ENCODE peak calls at places on chromosomes 6 and 20, in nine cellular contexts. B is NCI-H82; Z is NCI-H526 treated with DMSO at 0.1 percent for 48 hours; T is CD8-positive, alpha-beta memory T cell; C is neural crest cell; G is activated CD4-positive, alpha-beta T cell treated with anti-CD3 and anti-CD28 coated beads, Interleukin-2, amount 50 U/mL, for 4 hours; N is GOT3; O is activated gamma-delta T cell treated with Interleukin-2 at 50 U/mL for 16 hours; L is psoas muscle. U is an unnamed sample.

GRCh38 chr20:47453167-47453782 is 48.4 kb upstream of the NCOA3 start:
- DNase-seq in B (no peak), Z (no peak), T (no peak), C (no peak), G (no peak), N (no peak), O (no peak), L (no peak), U (no peak)

GRCh38 chr6:37693546-37694250 is 4.0 kb downstream of the MDGA1 start:
- DNase-seq in B (peak; percentile 84), Z (no peak), T (no peak), C (no peak), G (no peak), N (no peak), O (no peak), L (no peak), U (no peak)

GRCh38 chr6:42555477-42556457 is 8.1 kb upstream of the UBR2 start:
- DNase-seq in B (peak; percentile 50), Z (peak; percentile 5), T (no peak), C (no peak), G (no peak), N (no peak), O (no peak), L (no peak), U (peak; percentile 82)

GRCh38 chr6:148112851-148113319 is 229.8 kb upstream of the SASH1 start:
- DNase-seq in B (no peak), Z (no peak), T (no peak), C (no peak), G (no peak), N (no peak), O (no peak), L (no peak), U (no peak)

GRCh38 chr6:44002591-44003344 is 124.5 kb downstream of the MRPL14 start:
- DNase-seq in B (peak; percentile 91), Z (peak; percentile 28), T (peak; percentile 32), C (peak; percentile 32), G (peak; percentile 53), N (no peak), O (peak; percentile 38), L (peak; percentile 70), U (peak; percentile 88)

GRCh38 chr6:110828396-110828795 is 13.1 kb upstream of the CDK19 start:
- DNase-seq in B (no peak), Z (no peak), T (no peak), C (no peak), G (no peak), N (no peak), O (no peak), L (no peak), U (no peak)

GRCh38 chr6:114523508-114523907 is 180.7 kb upstream of the HS3ST5 start:
- DNase-seq in B (no peak), Z (no peak), T (no peak), C (no peak), G (no peak), N (no peak), O (no peak), L (no peak), U (no peak)

GRCh38 chr6:125867483-125867935 is 76.7 kb downstream of the NCOA7 start:
- DNase-seq in B (no peak), Z (no peak), T (no peak), C (no peak), G (no peak), N (no peak), O (no peak), L (no peak), U (peak; percentile 6)

GRCh38 chr6:155142902-155143609 is 120.8 kb upstream of the CLDN20 start:
- DNase-seq in B (no peak), Z (no peak), T (no peak), C (no peak), G (no peak), N (no peak), O (no peak), L (no peak), U (no peak)

GRCh38 chr6:136226027-136226673 is 24.0 kb downstream of the MTFR2 start:
- DNase-seq in B (peak; percentile 66), Z (peak; percentile 16), T (peak; percentile 28), C (peak; percentile 65), G (peak; percentile 41), N (no peak), O (peak; percentile 41), L (no peak), U (peak; percentile 61)

GRCh38 chr6:9112548-9112947 is 677.2 kb upstream of the SLC35B3 start:
- DNase-seq in B (no peak), Z (no peak), T (no peak), C (no peak), G (no peak), N (no peak), O (no peak), L (no peak), U (no peak)

GRCh38 chr6:34705241-34705640 is 8.7 kb upstream of the ILRUN start:
- DNase-seq in B (no peak), Z (no peak), T (no peak), C (no peak), G (no peak), N (no peak), O (no peak), L (no peak), U (no peak)

GRCh38 chr20:22513574-22513973 is 70.8 kb downstream of the FOXA2 start:
- DNase-seq in B (no peak), Z (no peak), T (no peak), C (no peak), G (no peak), N (no peak), O (no peak), L (no peak), U (no peak)

GRCh38 chr6:110859335-110859792 is 15.2 kb upstream of the AMD1 start:
- DNase-seq in B (no peak), Z (no peak), T (no peak), C (no peak), G (no peak), N (no peak), O (no peak), L (no peak), U (no peak)

GRCh38 chr6:3414704-3415453 is 42.0 kb downstream of the SLC22A23 start:
- DNase-seq in B (no peak), Z (no peak), T (no peak), C (no peak), G (no peak), N (no peak), O (no peak), L (no peak), U (no peak)

GRCh38 chr6:150297327-150298028 is 71.3 kb upstream of the IYD start:
- DNase-seq in B (no peak), Z (no peak), T (no peak), C (no peak), G (no peak), N (no peak), O (no peak), L (no peak), U (no peak)

GRCh38 chr6:34247481-34248197 is 1.2 kb downstream of the SMIM29 start:
- DNase-seq in B (peak; percentile 62), Z (no peak), T (no peak), C (no peak), G (no peak), N (no peak), O (no peak), L (no peak), U (no peak)

GRCh38 chr6:74115674-74116073 is 419.7 kb downstream of the CD109 start:
- DNase-seq in B (no peak), Z (no peak), T (no peak), C (no peak), G (no peak), N (no peak), O (no peak), L (no peak), U (peak; percentile 77)

GRCh38 chr20:45114465-45115385 is at the start of gene WFDC5:
- DNase-seq in B (no peak), Z (no peak), T (no peak), C (no peak), G (no peak), N (no peak), O (no peak), L (no peak), U (no peak)

GRCh38 chr6:135180458-135181332 is at the start of gene MYB:
- DNase-seq in B (peak; percentile 92), Z (peak; percentile 100), T (peak; percentile 43), C (peak; percentile 65), G (peak; percentile 59), N (no peak), O (peak; percentile 70), L (peak; percentile 40), U (peak; percentile 82)

GRCh38 chr20:50611128-50611810 is 80.1 kb downstream of the RIPOR3 start:
- DNase-seq in B (no peak), Z (no peak), T (no peak), C (no peak), G (no peak), N (no peak), O (no peak), L (no peak), U (no peak)

GRCh38 chr6:62323818-62324217 is 37.8 kb upstream of the KHDRBS2 start:
- DNase-seq in B (no peak), Z (no peak), T (no peak), C (no peak), G (no peak), N (no peak), O (no peak), L (no peak), U (no peak)

GRCh38 chr6:164379786-164380185 is 929.6 kb downstream of the C6orf118 start:
- DNase-seq in B (no peak), Z (no peak), T (no peak), C (no peak), G (no peak), N (no peak), O (no peak), L (no peak), U (no peak)

U was measured in A673.